ENCODE peak calls at places on chromosomes 3 and 15, in seven cellular contexts. One of them, this sample, is unnamed.
A peak's percentile ranks its signal among the peaks of the same experiment; 100 is the strongest.

GRCh38 chr15:31605467-31605931 is 278.9 kb downstream of the KLF13 start:
- DNase-seq in stomach: no peak
- DNase-seq in K562: no peak
- DNase-seq in HepG2: no peak
- DNase-seq in spleen: no peak
- DNase-seq in HL-60: no peak
- DNase-seq in sigmoid colon: no peak
- DNase-seq in this sample: no peak

GRCh38 chr3:48432411-48433371 is 2.8 kb upstream of the PLXNB1 start:
- DNase-seq in spleen: peak; percentile 51
- DNase-seq in stomach: no peak
- DNase-seq in HL-60: peak; percentile 16
- DNase-seq in sigmoid colon: peak; percentile 59
- DNase-seq in HepG2: no peak
- DNase-seq in K562: no peak
- DNase-seq in this sample: no peak

GRCh38 chr3:32757618-32758374 is 60.0 kb upstream of the TRIM71 start:
- DNase-seq in HepG2: peak; percentile 50
- DNase-seq in spleen: no peak
- DNase-seq in sigmoid colon: no peak
- DNase-seq in K562: peak; percentile 40
- DNase-seq in HL-60: peak; percentile 47
- DNase-seq in stomach: no peak
- DNase-seq in this sample: no peak

GRCh38 chr3:132535575-132536441 is 61.3 kb upstream of the ACKR4 start:
- DNase-seq in HL-60: peak; percentile 62
- DNase-seq in K562: peak; percentile 50
- DNase-seq in HepG2: peak; percentile 69
- DNase-seq in sigmoid colon: peak; percentile 84
- DNase-seq in stomach: peak; percentile 65
- DNase-seq in spleen: no peak
- DNase-seq in this sample: no peak

GRCh38 chr3:174270841-174271240 is 588.3 kb upstream of the NAALADL2 start:
- DNase-seq in HL-60: no peak
- DNase-seq in sigmoid colon: no peak
- DNase-seq in K562: no peak
- DNase-seq in spleen: no peak
- DNase-seq in HepG2: no peak
- DNase-seq in stomach: no peak
- DNase-seq in this sample: no peak

GRCh38 chr3:144351968-144352367 is 380.3 kb downstream of the DIPK2A start:
- DNase-seq in sigmoid colon: no peak
- DNase-seq in K562: no peak
- DNase-seq in stomach: no peak
- DNase-seq in spleen: no peak
- DNase-seq in HL-60: peak; percentile 49
- DNase-seq in HepG2: no peak
- DNase-seq in this sample: no peak

GRCh38 chr3:124121379-124122336 is 129.7 kb upstream of the ROPN1 start:
- DNase-seq in stomach: no peak
- DNase-seq in spleen: no peak
- DNase-seq in HL-60: no peak
- DNase-seq in HepG2: no peak
- DNase-seq in K562: no peak
- DNase-seq in sigmoid colon: no peak
- DNase-seq in this sample: no peak

GRCh38 chr3:66751842-66752241 is 246.3 kb upstream of the KBTBD8 start:
- DNase-seq in stomach: no peak
- DNase-seq in spleen: no peak
- DNase-seq in HL-60: no peak
- DNase-seq in K562: no peak
- DNase-seq in sigmoid colon: no peak
- DNase-seq in HepG2: no peak
- DNase-seq in this sample: no peak

GRCh38 chr3:184566441-184567414 is 5.1 kb downstream of the EPHB3 start:
- DNase-seq in stomach: peak; percentile 60
- DNase-seq in sigmoid colon: no peak
- DNase-seq in K562: no peak
- DNase-seq in HL-60: no peak
- DNase-seq in HepG2: no peak
- DNase-seq in spleen: peak; percentile 58
- DNase-seq in this sample: no peak

GRCh38 chr3:111249421-111249820 is 177.8 kb downstream of the NECTIN3 start:
- DNase-seq in HepG2: no peak
- DNase-seq in stomach: no peak
- DNase-seq in sigmoid colon: no peak
- DNase-seq in HL-60: no peak
- DNase-seq in spleen: no peak
- DNase-seq in K562: no peak
- DNase-seq in this sample: no peak

GRCh38 chr3:180802837-180803236 is 109.6 kb upstream of the FXR1 start:
- DNase-seq in stomach: no peak
- DNase-seq in HL-60: no peak
- DNase-seq in sigmoid colon: no peak
- DNase-seq in spleen: no peak
- DNase-seq in HepG2: peak; percentile 28
- DNase-seq in K562: no peak
- DNase-seq in this sample: no peak

GRCh38 chr3:139537795-139538538 is 1.6 kb downstream of the RBP1 start:
- DNase-seq in HL-60: no peak
- DNase-seq in sigmoid colon: no peak
- DNase-seq in K562: no peak
- DNase-seq in stomach: no peak
- DNase-seq in HepG2: peak; percentile 62
- DNase-seq in spleen: no peak
- DNase-seq in this sample: no peak

GRCh38 chr3:159273608-159274007 is 471.8 kb downstream of the MFSD1 start:
- DNase-seq in HepG2: peak; percentile 6
- DNase-seq in spleen: no peak
- DNase-seq in stomach: no peak
- DNase-seq in HL-60: peak; percentile 19
- DNase-seq in sigmoid colon: no peak
- DNase-seq in K562: no peak
- DNase-seq in this sample: no peak

GRCh38 chr3:79632842-79633241 is 135.0 kb downstream of the ROBO1 start:
- DNase-seq in HL-60: no peak
- DNase-seq in HepG2: no peak
- DNase-seq in sigmoid colon: no peak
- DNase-seq in K562: no peak
- DNase-seq in stomach: no peak
- DNase-seq in spleen: no peak
- DNase-seq in this sample: no peak

GRCh38 chr3:151864423-151865101 is 8.9 kb upstream of the SUCNR1 start:
- DNase-seq in K562: no peak
- DNase-seq in HL-60: no peak
- DNase-seq in stomach: no peak
- DNase-seq in HepG2: no peak
- DNase-seq in sigmoid colon: no peak
- DNase-seq in spleen: no peak
- DNase-seq in this sample: no peak

DNA sequence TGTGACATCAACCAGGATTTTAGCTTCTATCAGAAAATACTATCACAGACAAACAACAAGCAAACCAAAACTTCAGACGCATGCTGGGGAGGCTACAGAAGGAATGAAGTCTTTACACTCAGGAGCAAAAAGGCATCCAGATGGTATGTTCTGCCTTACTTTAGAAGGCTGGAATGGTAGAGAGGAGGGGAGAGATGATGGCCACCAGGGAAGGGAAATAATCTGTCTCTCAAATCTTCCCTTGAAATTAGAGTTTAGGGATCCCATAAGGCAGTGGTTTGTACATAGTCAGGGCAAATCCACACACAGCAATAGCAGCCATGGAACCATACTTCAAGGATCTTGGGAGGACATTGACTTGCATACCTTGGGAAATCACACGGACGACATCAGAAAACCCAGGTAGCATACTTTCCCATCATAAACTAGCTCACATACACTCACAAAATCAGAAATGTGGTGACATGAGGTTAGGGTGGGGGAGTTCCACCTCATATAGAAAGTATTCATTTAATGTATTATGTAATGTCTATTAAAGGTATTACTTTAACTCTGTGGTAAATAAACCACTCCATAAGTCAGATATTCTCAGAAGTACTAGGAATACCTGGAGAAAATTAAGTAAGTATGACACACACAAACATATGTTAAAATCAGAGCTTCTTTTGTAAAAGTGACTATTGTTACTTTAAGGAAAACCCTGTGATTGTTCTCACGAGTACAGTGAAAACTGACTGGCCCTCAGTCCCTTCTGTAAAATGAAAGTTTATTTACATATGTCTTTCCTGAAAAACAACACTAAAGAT is 9.4 kb downstream of the BTLA start:
- DNase-seq in stomach: no peak
- DNase-seq in K562: no peak
- DNase-seq in HepG2: no peak
- DNase-seq in spleen: no peak
- DNase-seq in sigmoid colon: no peak
- DNase-seq in HL-60: no peak
- DNase-seq in this sample: no peak
- TF ChIP-seq POLR2AphosphoS5 in stomach: no peak
- TF ChIP-seq POLR2AphosphoS5 in K562: no peak
- TF ChIP-seq POLR2AphosphoS5 in HepG2: no peak
- TF ChIP-seq POLR2AphosphoS5 in spleen: no peak
- TF ChIP-seq POLR2AphosphoS5 in sigmoid colon: no peak
- TF ChIP-seq POLR2AphosphoS5 in HL-60: no peak
- TF ChIP-seq POLR2AphosphoS5 in this sample: no peak

GRCh38 chr3:171173732-171174131 is 147.2 kb upstream of the SLC2A2 start:
- DNase-seq in HL-60: peak; percentile 65
- DNase-seq in spleen: peak; percentile 76
- DNase-seq in HepG2: no peak
- DNase-seq in stomach: no peak
- DNase-seq in K562: no peak
- DNase-seq in sigmoid colon: peak; percentile 68
- DNase-seq in this sample: no peak

GRCh38 chr3:171176244-171176925 is 149.9 kb upstream of the SLC2A2 start:
- DNase-seq in HL-60: no peak
- DNase-seq in K562: no peak
- DNase-seq in sigmoid colon: no peak
- DNase-seq in HepG2: no peak
- DNase-seq in stomach: no peak
- DNase-seq in spleen: no peak
- DNase-seq in this sample: no peak

GRCh38 chr3:171177056-171177455 is 150.5 kb upstream of the SLC2A2 start:
- DNase-seq in sigmoid colon: no peak
- DNase-seq in K562: no peak
- DNase-seq in HL-60: no peak
- DNase-seq in stomach: no peak
- DNase-seq in HepG2: no peak
- DNase-seq in spleen: no peak
- DNase-seq in this sample: no peak

GRCh38 chr3:171177553-171177952 is 151.0 kb upstream of the SLC2A2 start:
- DNase-seq in HL-60: no peak
- DNase-seq in K562: no peak
- DNase-seq in stomach: no peak
- DNase-seq in spleen: no peak
- DNase-seq in sigmoid colon: no peak
- DNase-seq in HepG2: no peak
- DNase-seq in this sample: no peak

DNA sequence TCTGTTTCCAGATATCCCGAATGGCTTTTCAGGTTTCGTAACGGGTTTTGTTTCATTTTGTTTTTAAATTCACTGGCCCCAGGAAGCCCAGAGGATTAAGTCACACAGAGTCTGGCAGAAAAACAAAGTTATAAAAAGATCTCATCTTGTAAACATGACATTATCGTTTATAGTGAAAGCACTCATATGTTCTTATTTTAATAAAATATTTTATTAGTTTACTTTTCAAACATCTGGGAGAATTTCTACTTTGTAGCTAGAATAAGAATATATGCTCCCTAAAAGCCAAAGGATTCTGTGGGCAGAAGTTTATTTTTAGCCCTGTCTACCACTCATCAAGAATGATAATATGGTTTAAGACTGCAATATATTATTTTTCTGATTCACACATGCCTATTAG is 149.3 kb upstream of the SLC2A2 start:
- DNase-seq in HL-60: no peak
- DNase-seq in stomach: no peak
- DNase-seq in K562: no peak
- DNase-seq in HepG2: no peak
- DNase-seq in spleen: no peak
- DNase-seq in sigmoid colon: no peak
- DNase-seq in this sample: no peak
- H3K4me3 ChIP-seq in HL-60: no peak overlapping the region
- H3K4me3 ChIP-seq in stomach: no peak overlapping the region
- H3K4me3 ChIP-seq in K562: no peak overlapping the region
- H3K4me3 ChIP-seq in HepG2: no peak overlapping the region
- H3K4me3 ChIP-seq in spleen: no peak overlapping the region
- H3K4me3 ChIP-seq in sigmoid colon: peak overlapping the region; percentile 21
- H3K4me3 ChIP-seq in this sample: no peak overlapping the region

GRCh38 chr3:14785207-14786155 is 33.3 kb upstream of the FGD5 start:
- DNase-seq in spleen: peak; percentile 75
- DNase-seq in HepG2: no peak
- DNase-seq in sigmoid colon: peak; percentile 56
- DNase-seq in K562: no peak
- DNase-seq in stomach: no peak
- DNase-seq in HL-60: no peak
- DNase-seq in this sample: no peak

GRCh38 chr3:14788644-14789043 is 30.1 kb upstream of the FGD5 start:
- DNase-seq in HepG2: no peak
- DNase-seq in HL-60: no peak
- DNase-seq in K562: peak; percentile 46
- DNase-seq in sigmoid colon: peak; percentile 42
- DNase-seq in stomach: no peak
- DNase-seq in spleen: peak; percentile 38
- DNase-seq in this sample: no peak

GRCh38 chr3:14787630-14788029 is 31.1 kb upstream of the FGD5 start:
- DNase-seq in sigmoid colon: peak; percentile 28
- DNase-seq in K562: no peak
- DNase-seq in stomach: no peak
- DNase-seq in HepG2: peak; percentile 49
- DNase-seq in HL-60: no peak
- DNase-seq in spleen: peak; percentile 47
- DNase-seq in this sample: no peak

GRCh38 chr3:14784087-14784596 is 34.6 kb upstream of the FGD5 start:
- DNase-seq in sigmoid colon: peak; percentile 53
- DNase-seq in spleen: peak; percentile 81
- DNase-seq in stomach: no peak
- DNase-seq in HepG2: no peak
- DNase-seq in HL-60: no peak
- DNase-seq in K562: no peak
- DNase-seq in this sample: no peak

DNA sequence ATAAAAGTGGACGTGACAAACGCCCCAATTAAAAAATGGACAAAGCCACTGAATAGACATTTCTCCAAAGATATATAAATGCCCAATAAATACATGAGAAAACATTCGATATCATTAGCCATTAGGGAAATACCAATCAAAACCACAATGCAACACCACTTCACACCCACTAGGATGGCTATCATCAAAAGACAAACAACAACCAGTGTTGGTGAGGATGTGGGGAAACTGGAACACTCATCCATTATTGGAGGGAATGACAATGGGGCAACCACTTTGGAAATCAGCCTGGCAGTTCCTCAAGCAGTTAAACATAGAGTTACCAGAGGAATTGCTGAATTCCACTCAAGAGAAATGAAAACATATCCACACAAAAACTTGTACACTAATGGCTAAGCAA is 32.4 kb upstream of the FGD5 start:
- DNase-seq in sigmoid colon: no peak
- DNase-seq in K562: no peak
- DNase-seq in stomach: no peak
- DNase-seq in HepG2: no peak
- DNase-seq in HL-60: no peak
- DNase-seq in spleen: no peak
- DNase-seq in this sample: no peak
- TF ChIP-seq POLR2AphosphoS5 in sigmoid colon: no peak
- TF ChIP-seq POLR2AphosphoS5 in K562: no peak
- TF ChIP-seq POLR2AphosphoS5 in stomach: no peak
- TF ChIP-seq POLR2AphosphoS5 in HepG2: no peak
- TF ChIP-seq POLR2AphosphoS5 in HL-60: no peak
- TF ChIP-seq POLR2AphosphoS5 in spleen: no peak
- TF ChIP-seq POLR2AphosphoS5 in this sample: no peak

GRCh38 chr3:187367561-187368103 is 553 bp upstream of the RTP4 start:
- DNase-seq in sigmoid colon: no peak
- DNase-seq in stomach: no peak
- DNase-seq in HepG2: no peak
- DNase-seq in spleen: peak; percentile 83
- DNase-seq in HL-60: no peak
- DNase-seq in K562: no peak
- DNase-seq in this sample: no peak
- H3K4me3 ChIP-seq in sigmoid colon: peak overlapping the region; percentile 57
- H3K4me3 ChIP-seq in stomach: peak overlapping the region; percentile 56
- H3K4me3 ChIP-seq in HepG2: no peak overlapping the region
- H3K4me3 ChIP-seq in spleen: no peak overlapping the region
- H3K4me3 ChIP-seq in HL-60: no peak overlapping the region
- H3K4me3 ChIP-seq in K562: no peak overlapping the region
- H3K4me3 ChIP-seq in this sample: peak overlapping the region; percentile 59

This sample was measured in vagina.